ENCODE peak calls at places on chromosomes 3 and 15, in five cellular contexts. D is ovary, T is gastrocnemius medialis, U is breast epithelium, Q is HepG2. F is an unnamed sample.

GRCh38 chr3:79162653-79163052 is 605.1 kb downstream of the ROBO1 start:
- DNase-seq in T (no peak), Q (no peak), D (no peak), U (no peak), F (no peak)

GRCh38 chr3:25901796-25902195 is 111.9 kb downstream of the OXSM start:
- DNase-seq in D (no peak), Q (no peak), T (no peak), U (no peak), F (no peak)

GRCh38 chr3:109729111-109729510 is 391.8 kb upstream of the DPPA4 start:
- DNase-seq in Q (no peak), U (no peak), T (no peak), D (no peak), F (no peak)

GRCh38 chr15:51004103-51004536 is 90.6 kb downstream of the TNFAIP8L3 start:
- DNase-seq in D (no peak), Q (no peak), T (no peak), U (no peak), F (no peak)

GRCh38 chr3:170499562-170500156 is 81.0 kb downstream of the CLDN11 start:
- DNase-seq in Q (peak), T (no peak), U (no peak), D (peak), F (no peak)

GRCh38 chr3:23624305-23624704 is 181.4 kb upstream of the UBE2E1 start:
- DNase-seq in Q (no peak), D (no peak), T (no peak), U (no peak), F (no peak)

GRCh38 chr15:84731774-84732173 is 15.8 kb upstream of the SEC11A start:
- DNase-seq in Q (no peak), U (no peak), D (no peak), T (no peak), F (no peak)

GRCh38 chr15:99137877-99138276 is 33.0 kb downstream of the SYNM start:
- DNase-seq in D (no peak), T (no peak), U (peak), Q (no peak), F (no peak)

GRCh38 chr3:141769171-141769894 is 6.1 kb downstream of the GRK7 start:
- DNase-seq in Q (peak), T (no peak), D (no peak), U (no peak), F (no peak)

GRCh38 chr3:197444793-197445403 is 110.9 kb downstream of the BDH1 start:
- DNase-seq in Q (no peak), U (no peak), D (no peak), T (no peak), F (no peak)

GRCh38 chr15:74426404-74427281 is 7.1 kb downstream of the SEMA7A start:
- DNase-seq in Q (no peak), U (no peak), D (no peak), T (no peak), F (no peak)

GRCh38 chr3:152858170-152858800 is 23.4 kb downstream of the P2RY1 start:
- DNase-seq in T (no peak), D (no peak), Q (no peak), U (no peak), F (no peak)

GRCh38 chr3:57911588-57911987 is 96.6 kb upstream of the FLNB start:
- DNase-seq in D (no peak), Q (peak), U (no peak), T (no peak), F (no peak)

GRCh38 chr15:36966704-36967103 is 133.6 kb downstream of the MEIS2 start:
- DNase-seq in Q (no peak), U (no peak), D (no peak), T (no peak), F (no peak)

GRCh38 chr15:40941528-40942336 is 11.5 kb upstream of the CHAC1 start:
- DNase-seq in D (peak), U (peak), Q (peak), T (peak), F (no peak)
- TF ChIP-seq POLR2A in D (peak), U (no peak), Q (no peak), T (peak), F (no peak)

GRCh38 chr3:118765636-118766305 is 268.9 kb downstream of the IGSF11 start:
- DNase-seq in T (no peak), U (no peak), Q (no peak), D (no peak), F (no peak)
- TF ChIP-seq POLR2A in T (no peak), U (no peak), Q (no peak), D (no peak), F (no peak)

DNA sequence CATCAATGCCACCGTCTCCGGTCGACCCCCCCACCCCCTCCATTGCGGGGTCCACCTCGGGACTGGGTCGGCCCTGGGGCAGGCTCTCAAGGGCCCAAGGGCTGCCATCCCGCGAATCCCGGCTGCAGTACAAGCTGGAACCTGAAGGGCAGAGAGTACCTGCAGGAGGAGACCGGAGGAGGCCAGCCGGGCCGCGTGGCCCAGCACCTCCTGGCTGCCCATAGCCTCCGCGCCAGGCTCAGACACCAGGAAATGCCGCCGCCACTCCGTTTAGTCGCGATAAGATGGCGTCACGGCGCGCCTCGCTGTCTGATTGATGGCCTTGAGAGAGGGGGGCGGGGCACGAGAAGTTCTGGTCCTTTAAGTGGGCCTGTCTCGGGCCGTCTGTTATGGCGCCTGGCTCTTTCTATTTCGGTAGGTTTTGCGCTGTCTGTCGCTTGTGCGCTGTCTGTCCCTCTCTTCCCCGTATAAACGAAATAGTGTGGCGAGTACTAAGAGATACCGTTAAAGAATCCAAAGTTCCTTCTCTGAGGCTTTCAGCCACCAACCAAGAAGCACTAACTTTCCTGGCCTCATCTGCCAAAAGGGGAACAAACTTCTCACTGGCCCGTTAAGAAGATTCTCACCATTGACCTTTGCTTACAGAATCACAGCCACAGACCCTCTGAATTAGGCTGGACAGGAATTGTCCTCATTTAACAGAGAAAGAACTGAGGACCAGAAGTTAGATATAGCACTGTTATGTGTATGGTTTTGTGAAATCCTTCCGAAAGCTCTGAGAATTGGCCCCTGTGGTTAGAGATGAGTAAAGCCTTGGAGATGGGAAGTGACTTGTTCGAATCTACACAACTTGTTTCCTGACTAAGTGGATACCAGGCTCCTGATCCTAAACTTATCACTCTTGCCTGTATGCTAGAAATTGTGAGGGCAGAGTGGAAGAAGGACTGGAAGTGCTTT is at the start of gene RFT1:
- DNase-seq in Q (peak), D (peak), U (peak), T (peak), F (no peak)
- TF ChIP-seq POLR2A in Q (peak), D (peak), U (peak), T (peak), F (peak)

DNA sequence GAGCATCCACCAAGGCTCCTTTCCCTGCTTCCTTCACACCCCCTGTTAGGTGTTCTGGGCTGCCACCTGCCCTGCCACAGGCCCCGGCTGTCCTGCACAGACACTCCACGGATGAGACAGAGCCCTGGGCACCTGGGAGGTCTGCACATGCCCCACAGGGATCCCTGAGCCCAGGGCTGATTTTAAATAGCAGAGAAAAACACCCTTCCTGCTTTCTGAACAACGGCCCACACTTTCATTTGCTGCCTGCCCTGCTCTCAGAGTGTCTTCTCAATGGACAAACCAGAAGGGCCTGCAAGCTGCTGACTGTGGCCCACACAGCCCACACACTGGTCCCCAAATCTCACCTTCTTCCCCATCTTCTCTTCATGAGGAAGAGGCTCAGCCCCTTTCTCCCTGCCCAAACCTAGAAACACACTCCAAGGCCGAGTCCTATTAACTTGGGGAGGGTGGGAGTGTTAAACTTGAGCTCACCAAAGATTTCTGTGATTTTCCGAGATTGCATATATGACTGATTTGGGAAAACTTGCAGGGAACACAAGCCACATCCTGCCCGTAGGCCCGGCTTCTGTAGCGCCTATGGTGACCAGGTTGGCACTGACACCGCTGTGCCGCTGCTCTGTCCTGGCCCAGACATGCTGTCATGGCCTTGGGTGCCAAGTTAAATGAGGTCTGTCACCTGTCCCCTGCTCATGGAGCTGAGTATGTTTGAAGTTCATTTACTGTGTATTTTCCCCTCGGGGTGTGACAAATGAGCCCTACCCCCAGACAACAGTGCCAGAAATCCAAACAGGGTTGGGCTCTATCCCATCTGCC is 47.2 kb upstream of the KLF13 start:
- DNase-seq in U (peak), D (no peak), T (no peak), Q (no peak), F (peak)
- TF ChIP-seq POLR2A in U (no peak), D (no peak), T (no peak), Q (no peak), F (no peak)

GRCh38 chr3:134487406-134487805 is 1.5 kb downstream of the CEP63 start:
- DNase-seq in T (no peak), Q (no peak), D (no peak), U (no peak), F (no peak)
- TF ChIP-seq POLR2A in T (no peak), Q (no peak), D (no peak), U (no peak), F (no peak)

GRCh38 chr3:158110658-158111018 is 749 bp downstream of the RSRC1 start:
- DNase-seq in D (no peak), T (no peak), U (no peak), Q (no peak), F (no peak)

GRCh38 chr3:158111861-158112260 is 2.0 kb downstream of the RSRC1 start:
- DNase-seq in D (no peak), U (no peak), Q (no peak), T (no peak), F (no peak)

GRCh38 chr3:158108596-158108995 is 1.3 kb upstream of the RSRC1 start:
- DNase-seq in Q (no peak), D (no peak), T (no peak), U (no peak), F (no peak)

GRCh38 chr3:158109295-158109803 is 540 bp upstream of the RSRC1 start:
- DNase-seq in Q (no peak), U (no peak), D (no peak), T (no peak), F (no peak)

DNA sequence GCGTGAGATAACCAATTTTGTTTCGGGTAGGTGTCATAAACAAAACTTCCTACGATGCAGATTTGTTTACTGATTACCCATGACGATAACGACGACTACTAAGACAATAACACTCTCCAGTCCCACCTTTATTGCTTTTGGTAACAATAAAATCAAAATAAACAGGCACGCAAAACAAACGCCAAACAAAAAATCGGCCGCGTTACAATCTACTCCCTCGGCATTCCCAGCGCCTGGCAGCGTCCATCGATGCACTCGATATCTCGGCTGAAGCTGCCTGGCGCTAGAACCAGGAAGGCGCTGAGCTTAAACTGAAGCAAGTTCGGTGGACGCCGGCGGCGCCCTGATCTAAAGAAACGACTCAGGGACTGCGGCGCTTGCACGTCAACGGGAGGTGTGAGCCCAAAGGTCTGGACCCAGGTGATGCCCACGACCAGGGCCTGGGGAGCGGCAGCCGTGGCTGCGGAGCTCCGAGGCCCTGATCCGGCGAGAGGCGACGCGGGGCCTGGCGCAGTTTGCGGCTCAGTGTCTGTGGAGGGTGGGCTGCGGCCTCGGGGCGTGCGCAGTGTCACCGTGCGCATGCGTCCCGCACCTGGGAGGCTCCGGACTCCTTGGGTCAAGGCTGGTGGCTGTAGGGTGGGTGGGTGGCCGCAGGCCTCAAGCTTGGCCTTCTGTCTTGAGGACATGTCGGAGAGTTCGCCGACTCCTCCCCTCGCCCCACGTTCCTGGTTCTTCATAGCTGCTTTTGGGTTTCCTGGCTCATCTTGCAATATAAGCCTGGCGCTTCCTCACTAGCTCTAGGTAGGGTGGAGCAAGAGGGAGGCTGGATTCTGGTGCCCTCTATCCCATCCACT is at the start of gene RSRC1:
- DNase-seq in T (peak), U (peak), D (peak), Q (peak), F (no peak)
- TF ChIP-seq POLR2A in T (peak), U (no peak), D (no peak), Q (peak), F (no peak)

GRCh38 chr3:74602471-74602870 is 12.0 kb downstream of the CNTN3 start:
- DNase-seq in U (no peak), T (no peak), D (no peak), Q (no peak), F (no peak)
- TF ChIP-seq POLR2A in U (no peak), T (no peak), D (no peak), Q (no peak), F (no peak)